ENCODE peak calls at places on chromosomes 13 and 19, in six cellular contexts. S, F, X, W, Y and H are unnamed samples.

GRCh38 chr13:109500146-109500773 is 286.1 kb downstream of the IRS2 start:
- DNase-seq in F (peak; percentile 56), X (no peak), S (no peak), Y (no peak), W (no peak), H (no peak)

GRCh38 chr13:77375554-77375953 is 48.7 kb upstream of the MYCBP2 start:
- DNase-seq in X (no peak), Y (no peak), F (no peak), S (no peak), W (no peak), H (no peak)

GRCh38 chr19:53086949-53087348 is 16.3 kb downstream of the ZNF160 start:
- DNase-seq in S (no peak), W (peak; percentile 2), X (no peak), Y (no peak), F (no peak), H (no peak)

GRCh38 chr13:44304433-44304725 is 69.2 kb upstream of the SERP2 start:
- DNase-seq in Y (no peak), X (no peak), F (no peak), W (no peak), S (no peak), H (no peak)

GRCh38 chr13:19658192-19658591 is 24.7 kb downstream of the MPHOSPH8 start:
- DNase-seq in X (no peak), Y (no peak), S (no peak), W (no peak), F (no peak), H (no peak)

GRCh38 chr13:52903320-52903719 is 54.9 kb upstream of the PCDH8 start:
- DNase-seq in S (no peak), F (no peak), W (no peak), Y (no peak), X (no peak), H (no peak)

GRCh38 chr13:44024496-44025155 is 144.9 kb downstream of the LACC1 start:
- DNase-seq in S (no peak), F (no peak), X (no peak), W (no peak), Y (no peak), H (no peak)

GRCh38 chr13:79898996-79899395 is 418.0 kb downstream of the NDFIP2 start:
- DNase-seq in S (no peak), W (no peak), X (no peak), F (no peak), Y (no peak), H (no peak)

GRCh38 chr19:35774274-35775045 is 904 bp upstream of the ARHGAP33 start:
- DNase-seq in W (no peak), F (peak; percentile 56), S (peak; percentile 44), Y (no peak), X (no peak), H (no peak)

GRCh38 chr13:83883061-83883523 is 818 bp upstream of the SLITRK1 start:
- DNase-seq in F (no peak), X (no peak), W (no peak), Y (no peak), S (no peak), H (no peak)

GRCh38 chr19:29042450-29042849 is 170.5 kb downstream of the UQCRFS1 start:
- DNase-seq in W (no peak), Y (no peak), F (no peak), X (no peak), S (no peak), H (no peak)

GRCh38 chr13:24208314-24208713 is 47.8 kb downstream of the SPATA13 start:
- DNase-seq in F (peak; percentile 46), W (peak; percentile 76), X (no peak), Y (peak; percentile 28), S (no peak), H (no peak)

GRCh38 chr13:109785141-109785891 is 1.1 kb downstream of the IRS2 start:
- DNase-seq in F (peak; percentile 62), S (peak; percentile 73), W (peak; percentile 93), X (peak; percentile 44), Y (no peak), H (peak; percentile 58)

GRCh38 chr19:16268676-16269319 is 55.8 kb upstream of the KLF2 start:
- DNase-seq in W (no peak), F (no peak), X (no peak), Y (no peak), S (no peak), H (no peak)

GRCh38 chr13:75803175-75803611 is 167.1 kb downstream of the LMO7 start:
- DNase-seq in Y (no peak), F (no peak), S (no peak), X (peak; percentile 35), W (no peak), H (no peak)

GRCh38 chr19:10450853-10451609 is 30.7 kb downstream of the PDE4A start:
- DNase-seq in X (peak; percentile 93), W (no peak), F (peak; percentile 69), Y (no peak), S (peak; percentile 70), H (peak; percentile 88)

GRCh38 chr13:111664060-111664459 is 343.6 kb downstream of the TEX29 start:
- DNase-seq in X (no peak), W (no peak), Y (no peak), F (no peak), S (peak; percentile 37), H (no peak)

GRCh38 chr19:30391554-30392551 is 19.7 kb downstream of the ZNF536 start:
- DNase-seq in X (no peak), W (no peak), S (no peak), Y (no peak), F (no peak), H (no peak)

GRCh38 chr13:73387318-73387717 is 328.5 kb downstream of the KLF5 start:
- DNase-seq in W (no peak), S (no peak), F (no peak), Y (no peak), X (no peak), H (no peak)

GRCh38 chr19:8194528-8195275 is 14.5 kb upstream of the CERS4 start:
- DNase-seq in Y (no peak), X (peak; percentile 50), S (no peak), W (no peak), F (no peak), H (no peak)

GRCh38 chr19:19280561-19280960 is 7.5 kb upstream of the TM6SF2 start:
- DNase-seq in F (no peak), S (no peak), X (no peak), W (no peak), Y (no peak), H (no peak)

GRCh38 chr19:18204394-18205179 is 745 bp upstream of the RAB3A start:
- DNase-seq in W (no peak), X (peak; percentile 73), Y (no peak), F (no peak), S (peak; percentile 61), H (no peak)

GRCh38 chr13:51342706-51343105 is 3.2 kb downstream of the SERPINE3 start:
- DNase-seq in X (no peak), F (no peak), Y (no peak), W (no peak), S (no peak), H (no peak)

GRCh38 chr13:111370570-111371150 is 50.2 kb downstream of the TEX29 start:
- DNase-seq in W (no peak), S (no peak), F (no peak), Y (no peak), X (no peak), H (no peak)

GRCh38 chr19:41595258-41595889 is 19.4 kb downstream of the CEACAM21 start:
- DNase-seq in W (peak; percentile 39), X (peak; percentile 61), S (no peak), Y (peak; percentile 74), F (peak; percentile 88), H (peak; percentile 80)

DNA sequence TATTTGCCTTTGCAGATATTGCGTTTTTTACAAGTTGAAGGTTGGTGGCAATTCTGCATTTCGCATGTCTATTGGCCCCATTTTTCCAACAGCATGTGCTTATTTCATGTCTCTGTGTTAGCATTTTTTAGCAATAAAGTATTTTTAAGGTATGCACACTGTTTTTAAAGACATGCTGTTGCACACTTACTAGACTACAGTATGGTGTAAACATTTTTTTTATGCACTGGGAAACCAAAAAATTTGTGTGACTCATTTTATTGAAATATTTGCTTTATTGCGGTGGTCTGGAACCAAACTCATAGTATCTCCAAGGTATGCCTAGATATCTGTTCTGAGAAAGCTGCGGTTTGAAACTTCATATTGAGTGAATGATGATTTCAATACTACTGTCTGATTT is 55.4 kb upstream of the RNF113B start:
- DNase-seq in Y (no peak), S (no peak), W (no peak), F (no peak), X (no peak), H (no peak)
- TF ChIP-seq POLR2A in Y (no peak), S (no peak), W (no peak), F (no peak), X (no peak), H (no peak)

GRCh38 chr19:1256646-1257474 is 8.5 kb downstream of the MIDN start:
- DNase-seq in W (no peak), F (no peak), S (no peak), X (peak; percentile 16), Y (no peak), H (no peak)

GRCh38 chr19:1259206-1259872 is 9.8 kb upstream of the CIRBP start:
- DNase-seq in W (peak; percentile 38), S (peak; percentile 89), F (peak; percentile 91), Y (no peak), X (peak; percentile 88), H (peak; percentile 65)

GRCh38 chr19:1258707-1259205 is 10.4 kb downstream of the MIDN start:
- DNase-seq in W (no peak), S (peak; percentile 65), X (no peak), Y (no peak), F (peak; percentile 44), H (no peak)

GRCh38 chr19:1257475-1258160 is 9.2 kb downstream of the MIDN start:
- DNase-seq in F (no peak), X (no peak), Y (no peak), S (no peak), W (no peak), H (no peak)

GRCh38 chr19:1258161-1258492 is 9.7 kb downstream of the MIDN start:
- DNase-seq in S (no peak), F (no peak), Y (no peak), W (no peak), X (no peak), H (no peak)
- TF ChIP-seq POLR2A in S (no peak), F (no peak), Y (no peak), W (no peak), X (no peak), H (no peak)

GRCh38 chr19:57191141-57192063 is at the start of gene ZNF264:
- DNase-seq in F (peak; percentile 91), Y (peak; percentile 75), X (peak; percentile 92), S (peak; percentile 92), W (peak; percentile 90), H (peak; percentile 89)
- TF ChIP-seq POLR2A in F (no peak), Y (peak; percentile 63), X (peak; percentile 44), S (no peak), W (no peak), H (peak; percentile 74)

DNA sequence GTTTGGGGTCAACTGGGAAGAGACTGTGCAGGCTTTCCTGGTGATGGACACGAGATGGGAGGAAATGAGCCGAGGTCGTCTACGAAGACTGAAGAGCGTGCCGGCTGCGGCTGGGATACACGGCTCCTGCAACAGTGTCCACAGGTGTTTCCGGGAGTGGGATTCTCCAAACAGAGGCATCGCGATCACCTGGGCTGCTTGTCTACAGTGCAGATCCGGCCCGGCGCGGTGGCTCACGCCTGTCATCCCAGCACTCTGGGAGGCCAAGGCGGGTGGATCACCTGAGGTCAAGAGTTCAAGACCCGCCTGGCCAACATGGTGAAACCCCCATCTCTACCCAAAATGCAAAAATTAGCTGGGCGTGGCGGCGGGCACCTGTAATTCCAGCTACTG is 11.6 kb upstream of the SLC39A3 start:
- DNase-seq in Y (no peak), S (no peak), X (no peak), W (no peak), F (no peak), H (no peak)
- TF ChIP-seq POLR2A in Y (no peak), S (no peak), X (no peak), W (no peak), F (no peak), H (no peak)